ENCODE peak calls at places on chromosomes 3 and 15, in nine cellular contexts. D is HT-29; N is progenitor cell of endocrine pancreas; Q is GM13977; S is NCI-H524; C is HFFc6; O is EH; F is amniotic epithelial cell; U is activated naive CD8-positive, alpha-beta T cell treated with anti-CD3 and anti-CD28 coated beads, Interleukin-2, amount 10 ng/mL, durations not matched to agents 7 days and 5 days. M is an unnamed sample.

GRCh38 chr3:945738-946137 is 147.1 kb upstream of the CNTN6 start:
- DNase-seq in D (no peak), N (no peak), Q (no peak), S (no peak), C (no peak), O (no peak), F (no peak), U (no peak), M (no peak)

GRCh38 chr3:160739079-160739478 is 17.0 kb upstream of the PPM1L start:
- DNase-seq in D (no peak), N (no peak), Q (no peak), S (peak; percentile 29), C (no peak), O (peak; percentile 42), F (no peak), U (no peak), M (peak; percentile 5)

GRCh38 chr3:112304611-112305010 is 10.6 kb upstream of the SLC9C1 start:
- DNase-seq in D (no peak), N (no peak), Q (no peak), S (no peak), C (peak; percentile 8), O (no peak), F (no peak), U (no peak), M (peak; percentile 26)

GRCh38 chr3:66407281-66408218 is 93.3 kb downstream of the LRIG1 start:
- DNase-seq in D (peak; percentile 69), N (peak; percentile 70), Q (peak; percentile 90), S (peak; percentile 71), C (peak; percentile 15), O (peak; percentile 55), F (peak; percentile 32), U (peak; percentile 82), M (peak; percentile 59)

GRCh38 chr3:102229062-102229655 is 205.7 kb upstream of the ZPLD1 start:
- DNase-seq in D (peak; percentile 99), N (peak; percentile 58), Q (peak; percentile 28), S (peak; percentile 92), C (peak; percentile 62), O (peak; percentile 80), F (peak; percentile 67), U (peak; percentile 70), M (peak; percentile 86)

GRCh38 chr3:72288955-72289707 is 504.2 kb upstream of the PROK2 start:
- DNase-seq in D (no peak), N (no peak), Q (peak; percentile 35), S (peak; percentile 82), C (peak; percentile 49), O (peak; percentile 87), F (peak; percentile 96), U (peak; percentile 35), M (peak; percentile 74)

GRCh38 chr3:17023006-17023664 is 138.4 kb downstream of the PLCL2 start:
- DNase-seq in D (no peak), N (no peak), Q (peak; percentile 21), S (no peak), C (no peak), O (no peak), F (no peak), U (no peak), M (peak; percentile 56)

GRCh38 chr15:58118272-58118671 is 19.9 kb upstream of the AQP9 start:
- DNase-seq in D (no peak), N (no peak), Q (no peak), S (no peak), C (no peak), O (no peak), F (no peak), U (no peak), M (no peak)

GRCh38 chr3:156693166-156693565 is 18.8 kb downstream of the TIPARP start:
- DNase-seq in D (peak; percentile 40), N (no peak), Q (no peak), S (no peak), C (peak; percentile 36), O (peak; percentile 64), F (peak; percentile 61), U (no peak), M (peak; percentile 61)

GRCh38 chr15:49093252-49094105 is 47.2 kb upstream of the SECISBP2L start:
- DNase-seq in D (no peak), N (no peak), Q (no peak), S (no peak), C (no peak), O (no peak), F (no peak), U (no peak), M (no peak)